ENCODE peak calls at places on chromosomes 6 and 20, in six cellular contexts. One of them, this sample, is unnamed. For H3K4me1, the result is how much of the 10 kb centered on the place peaks cover.

GRCh38 chr20:17471606-17472187 is 59.5 kb downstream of the BFSP1 start:
- DNase-seq in mammary epithelial cell: no peak
- DNase-seq in sigmoid colon: no peak
- DNase-seq in A549: no peak
- DNase-seq in ovary: no peak
- DNase-seq in colonic mucosa: no peak
- DNase-seq in this sample: no peak

GRCh38 chr6:150211700-150212615 is 69.1 kb downstream of the PPP1R14C start:
- DNase-seq in sigmoid colon: no peak
- DNase-seq in ovary: no peak
- DNase-seq in colonic mucosa: no peak
- DNase-seq in mammary epithelial cell: no peak
- DNase-seq in A549: no peak
- DNase-seq in this sample: no peak

GRCh38 chr6:155224031-155224451 is 39.8 kb upstream of the CLDN20 start:
- DNase-seq in mammary epithelial cell: peak
- DNase-seq in ovary: no peak
- DNase-seq in sigmoid colon: no peak
- DNase-seq in colonic mucosa: no peak
- DNase-seq in A549: peak
- DNase-seq in this sample: no peak

GRCh38 chr6:69019832-69020231 is 384.8 kb downstream of the ADGRB3 start:
- DNase-seq in A549: no peak
- DNase-seq in sigmoid colon: no peak
- DNase-seq in colonic mucosa: no peak
- DNase-seq in ovary: no peak
- DNase-seq in mammary epithelial cell: no peak
- DNase-seq in this sample: no peak

GRCh38 chr6:127793396-127793795 is 107.5 kb downstream of the THEMIS start:
- DNase-seq in A549: no peak
- DNase-seq in sigmoid colon: no peak
- DNase-seq in colonic mucosa: no peak
- DNase-seq in mammary epithelial cell: no peak
- DNase-seq in ovary: no peak
- DNase-seq in this sample: no peak

GRCh38 chr6:55009114-55009513 is 162.5 kb downstream of the FAM83B start:
- DNase-seq in ovary: no peak
- DNase-seq in sigmoid colon: no peak
- DNase-seq in A549: no peak
- DNase-seq in mammary epithelial cell: no peak
- DNase-seq in colonic mucosa: no peak
- DNase-seq in this sample: no peak

GRCh38 chr6:106070626-106071025 is 15.5 kb upstream of the PRDM1 start:
- DNase-seq in colonic mucosa: no peak
- DNase-seq in A549: no peak
- DNase-seq in mammary epithelial cell: no peak
- DNase-seq in ovary: no peak
- DNase-seq in sigmoid colon: no peak
- DNase-seq in this sample: no peak

GRCh38 chr6:120303527-120303926 is 954.0 kb upstream of the MAN1A1 start:
- DNase-seq in colonic mucosa: no peak
- DNase-seq in sigmoid colon: no peak
- DNase-seq in mammary epithelial cell: no peak
- DNase-seq in ovary: no peak
- DNase-seq in A549: no peak
- DNase-seq in this sample: no peak

GRCh38 chr6:31004285-31004684 is 6.0 kb upstream of the MUC22 start:
- DNase-seq in sigmoid colon: no peak
- DNase-seq in colonic mucosa: no peak
- DNase-seq in mammary epithelial cell: peak
- DNase-seq in A549: peak
- DNase-seq in ovary: no peak
- DNase-seq in this sample: no peak

GRCh38 chr6:170162011-170162770 is 128.7 kb downstream of the DLL1 start:
- DNase-seq in A549: no peak
- DNase-seq in sigmoid colon: peak
- DNase-seq in ovary: no peak
- DNase-seq in colonic mucosa: no peak
- DNase-seq in mammary epithelial cell: no peak
- DNase-seq in this sample: no peak

GRCh38 chr6:13074746-13075490 is 253.4 kb downstream of the TBC1D7 start:
- DNase-seq in mammary epithelial cell: no peak
- DNase-seq in sigmoid colon: no peak
- DNase-seq in ovary: no peak
- DNase-seq in colonic mucosa: no peak
- DNase-seq in A549: no peak
- DNase-seq in this sample: no peak

GRCh38 chr6:68718379-68719073 is 83.4 kb downstream of the ADGRB3 start:
- DNase-seq in ovary: no peak
- DNase-seq in colonic mucosa: no peak
- DNase-seq in mammary epithelial cell: no peak
- DNase-seq in sigmoid colon: no peak
- DNase-seq in A549: peak
- DNase-seq in this sample: peak

GRCh38 chr20:62624325-62624690 is 18.0 kb upstream of the SLCO4A1 start:
- DNase-seq in sigmoid colon: no peak
- DNase-seq in mammary epithelial cell: no peak
- DNase-seq in ovary: no peak
- DNase-seq in A549: no peak
- DNase-seq in colonic mucosa: no peak
- DNase-seq in this sample: no peak

GRCh38 chr20:31868853-31869672 is 1.3 kb downstream of the DUSP15 start:
- DNase-seq in A549: no peak
- DNase-seq in ovary: no peak
- DNase-seq in mammary epithelial cell: no peak
- DNase-seq in colonic mucosa: no peak
- DNase-seq in sigmoid colon: no peak
- DNase-seq in this sample: no peak

GRCh38 chr6:125571207-125571740 is 178.2 kb upstream of the HEY2 start:
- DNase-seq in colonic mucosa: no peak
- DNase-seq in ovary: no peak
- DNase-seq in sigmoid colon: no peak
- DNase-seq in mammary epithelial cell: no peak
- DNase-seq in A549: no peak
- DNase-seq in this sample: no peak

GRCh38 chr6:155264704-155265320 is 999 bp downstream of the CLDN20 start:
- DNase-seq in mammary epithelial cell: peak
- DNase-seq in sigmoid colon: no peak
- DNase-seq in colonic mucosa: no peak
- DNase-seq in A549: no peak
- DNase-seq in ovary: no peak
- DNase-seq in this sample: no peak

GRCh38 chr6:167163476-167164011 is 5.8 kb upstream of the GPR31 start:
- DNase-seq in ovary: no peak
- DNase-seq in colonic mucosa: no peak
- DNase-seq in A549: no peak
- DNase-seq in sigmoid colon: no peak
- DNase-seq in mammary epithelial cell: no peak
- DNase-seq in this sample: no peak

GRCh38 chr6:125570546-125570945 is 178.9 kb upstream of the HEY2 start:
- DNase-seq in A549: no peak
- DNase-seq in ovary: no peak
- DNase-seq in colonic mucosa: no peak
- DNase-seq in mammary epithelial cell: no peak
- DNase-seq in sigmoid colon: no peak
- DNase-seq in this sample: no peak

GRCh38 chr6:157561929-157562810 is 181.2 kb downstream of the ZDHHC14 start:
- DNase-seq in ovary: no peak
- DNase-seq in A549: no peak
- DNase-seq in colonic mucosa: no peak
- DNase-seq in sigmoid colon: no peak
- DNase-seq in mammary epithelial cell: no peak
- DNase-seq in this sample: no peak
- H3K4me1 ChIP-seq in ovary: under half
- H3K4me1 ChIP-seq in A549: under half
- H3K4me1 ChIP-seq in colonic mucosa: under half
- H3K4me1 ChIP-seq in sigmoid colon: under half
- H3K4me1 ChIP-seq in mammary epithelial cell: under half
- H3K4me1 ChIP-seq in this sample: under half

DNA sequence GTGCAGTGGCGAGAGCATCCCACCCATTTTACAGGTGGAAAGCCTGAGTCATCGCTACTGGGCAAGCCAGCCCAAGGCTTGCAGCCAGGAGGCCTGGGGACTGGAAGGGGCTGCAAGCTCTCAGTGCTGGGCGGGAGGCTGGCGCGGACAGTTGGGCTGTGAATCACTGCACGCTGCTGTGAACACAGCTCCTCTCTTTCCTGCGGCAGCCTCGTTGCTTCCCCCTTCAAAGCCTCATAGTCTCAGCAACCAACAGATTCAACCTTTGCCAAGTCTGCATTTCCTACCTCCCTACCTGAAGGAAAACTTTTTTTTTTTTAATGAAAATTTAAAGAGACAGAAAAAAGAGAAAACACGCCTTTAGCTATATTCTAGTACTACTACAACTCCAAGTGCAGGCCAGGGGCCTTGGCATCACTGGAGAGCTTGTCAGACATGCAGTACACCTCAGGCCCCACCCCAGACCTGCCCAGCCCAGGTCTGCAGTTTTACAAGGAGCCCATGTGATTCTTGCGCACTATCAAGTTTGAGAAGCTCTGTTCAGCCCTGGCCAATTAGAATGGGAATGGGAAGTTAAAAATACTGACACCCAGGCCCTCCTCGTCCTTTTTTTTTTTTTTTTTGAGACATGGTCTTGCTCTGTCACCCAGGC is 85.1 kb downstream of the NFATC2 start:
- DNase-seq in mammary epithelial cell: peak
- DNase-seq in A549: peak
- DNase-seq in colonic mucosa: peak
- DNase-seq in ovary: peak
- DNase-seq in sigmoid colon: peak
- DNase-seq in this sample: peak
- H3K27ac ChIP-seq in mammary epithelial cell: peak
- H3K27ac ChIP-seq in A549: peak
- H3K27ac ChIP-seq in colonic mucosa: peak
- H3K27ac ChIP-seq in ovary: peak
- H3K27ac ChIP-seq in sigmoid colon: peak
- H3K27ac ChIP-seq in this sample: no peak

DNA sequence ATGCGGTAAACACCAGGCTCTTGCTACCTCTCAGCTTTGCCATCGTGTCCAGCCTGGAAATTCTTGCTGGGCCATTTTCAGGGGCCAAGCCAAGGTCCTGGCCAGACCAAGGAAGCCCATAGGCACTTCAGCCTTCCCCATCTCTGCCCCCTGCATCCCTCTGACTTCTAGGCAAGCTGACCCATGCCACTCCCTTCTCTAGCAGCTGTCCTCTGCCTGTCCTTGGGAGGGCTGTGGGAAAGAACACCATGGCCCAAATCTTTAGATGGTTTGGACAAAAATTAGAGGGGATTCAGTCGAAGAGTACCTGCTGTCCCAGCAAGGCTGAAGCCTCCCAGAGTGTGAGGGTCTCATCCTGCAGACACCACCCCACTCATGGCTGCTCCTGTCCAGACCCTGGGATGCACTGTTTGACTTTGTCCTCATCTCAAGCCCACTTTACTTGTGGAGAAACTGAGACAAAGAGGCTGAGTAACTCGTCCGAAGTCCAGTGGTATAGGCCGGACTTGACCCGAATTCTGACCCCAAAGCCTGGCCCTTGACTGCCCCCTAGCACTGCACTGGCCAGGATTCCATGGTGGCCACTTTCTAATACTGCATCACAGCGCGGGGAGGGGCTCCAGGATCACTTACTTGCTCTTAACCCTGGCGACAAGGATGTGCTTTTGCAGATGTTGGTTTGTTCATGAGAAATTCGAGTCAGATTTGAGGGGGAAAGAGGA is 22.4 kb upstream of the STX16 start:
- DNase-seq in sigmoid colon: no peak
- DNase-seq in mammary epithelial cell: no peak
- DNase-seq in ovary: no peak
- DNase-seq in A549: no peak
- DNase-seq in colonic mucosa: no peak
- DNase-seq in this sample: no peak
- H3K4me3 ChIP-seq in sigmoid colon: no peak
- H3K4me3 ChIP-seq in mammary epithelial cell: no peak
- H3K4me3 ChIP-seq in ovary: no peak
- H3K4me3 ChIP-seq in A549: no peak
- H3K4me3 ChIP-seq in colonic mucosa: no peak
- H3K4me3 ChIP-seq in this sample: no peak

DNA sequence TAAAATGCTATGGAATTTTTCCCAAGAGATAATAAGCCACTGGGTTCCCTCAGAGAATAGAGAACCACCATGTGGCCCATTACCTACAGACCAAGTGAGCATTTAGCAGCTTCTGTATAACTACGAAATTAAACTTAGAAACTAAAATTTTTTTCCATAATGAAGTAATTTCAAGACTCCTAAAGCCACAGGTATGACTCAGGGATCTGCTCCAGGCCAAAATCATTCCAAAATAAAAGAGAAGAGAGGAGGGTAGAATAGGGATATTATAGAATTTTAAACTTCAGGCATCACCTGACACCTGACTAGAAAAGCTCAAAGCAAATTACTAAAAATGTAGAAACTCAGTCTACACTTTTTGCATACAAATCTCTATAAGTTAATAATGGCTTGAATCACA is 108.9 kb upstream of the DST start:
- DNase-seq in ovary: no peak
- DNase-seq in mammary epithelial cell: no peak
- DNase-seq in A549: no peak
- DNase-seq in sigmoid colon: no peak
- DNase-seq in colonic mucosa: no peak
- DNase-seq in this sample: no peak
- H3K4me1 ChIP-seq in ovary: under half
- H3K4me1 ChIP-seq in mammary epithelial cell: half or more
- H3K4me1 ChIP-seq in A549: half or more
- H3K4me1 ChIP-seq in sigmoid colon: under half
- H3K4me1 ChIP-seq in colonic mucosa: under half
- H3K4me1 ChIP-seq in this sample: under half

GRCh38 chr6:143510991-143511891 is at the start of gene FUCA2:
- DNase-seq in sigmoid colon: peak
- DNase-seq in ovary: peak
- DNase-seq in colonic mucosa: peak
- DNase-seq in A549: peak
- DNase-seq in mammary epithelial cell: peak
- DNase-seq in this sample: peak
- H3K27ac ChIP-seq in sigmoid colon: peak
- H3K27ac ChIP-seq in ovary: peak
- H3K27ac ChIP-seq in colonic mucosa: peak
- H3K27ac ChIP-seq in A549: peak
- H3K27ac ChIP-seq in mammary epithelial cell: no peak
- H3K27ac ChIP-seq in this sample: peak

GRCh38 chr6:5726976-5727718 is 279.6 kb downstream of the NRN1 start:
- DNase-seq in mammary epithelial cell: no peak
- DNase-seq in ovary: no peak
- DNase-seq in sigmoid colon: no peak
- DNase-seq in colonic mucosa: no peak
- DNase-seq in A549: no peak
- DNase-seq in this sample: no peak
- H3K4me3 ChIP-seq in mammary epithelial cell: no peak
- H3K4me3 ChIP-seq in ovary: no peak
- H3K4me3 ChIP-seq in sigmoid colon: no peak
- H3K4me3 ChIP-seq in colonic mucosa: no peak
- H3K4me3 ChIP-seq in A549: no peak
- H3K4me3 ChIP-seq in this sample: no peak

DNA sequence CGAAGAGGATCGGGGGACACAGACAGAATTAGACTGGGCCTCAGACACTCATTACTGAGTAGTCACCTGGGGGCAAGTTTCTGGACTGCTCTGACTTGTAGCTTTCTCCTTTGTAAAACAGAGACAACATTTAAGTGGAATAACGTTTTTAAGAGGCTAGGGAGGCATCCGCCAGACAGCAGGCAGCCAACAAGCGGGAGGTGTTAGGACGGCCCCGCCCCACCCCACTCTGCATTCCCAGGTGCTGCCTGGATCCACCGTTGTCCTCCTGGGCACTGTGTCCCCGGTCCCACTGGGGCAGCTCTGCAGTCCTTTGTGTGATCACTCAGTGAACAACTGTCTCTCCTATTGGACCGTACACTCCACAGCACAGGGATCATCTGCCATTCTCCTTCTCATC is 113.8 kb downstream of the IRF4 start:
- DNase-seq in colonic mucosa: no peak
- DNase-seq in ovary: no peak
- DNase-seq in A549: no peak
- DNase-seq in mammary epithelial cell: no peak
- DNase-seq in sigmoid colon: no peak
- DNase-seq in this sample: no peak
- H3K4me1 ChIP-seq in colonic mucosa: under half
- H3K4me1 ChIP-seq in ovary: under half
- H3K4me1 ChIP-seq in A549: under half
- H3K4me1 ChIP-seq in mammary epithelial cell: under half
- H3K4me1 ChIP-seq in sigmoid colon: under half
- H3K4me1 ChIP-seq in this sample: under half

This sample was measured in heart right ventricle.